ENCODE peak calls at places on chromosomes 4 and X, in ten cellular contexts. One of them, this sample, is unnamed.

GRCh38 chr4:89184407-89184806 is 73.1 kb downstream of the TIGD2 start:
- DNase-seq in upper lobe of left lung: no peak
- DNase-seq in HCT116: no peak
- DNase-seq in breast epithelium: no peak
- DNase-seq in lower leg skin: no peak
- DNase-seq in adrenal gland: no peak
- DNase-seq in body of pancreas: no peak
- DNase-seq in heart left ventricle: no peak
- DNase-seq in transverse colon: no peak
- DNase-seq in GM12878: no peak
- DNase-seq in this sample: no peak

GRCh38 chrX:135384161-135384836 is 37.4 kb upstream of the SMIM10L2A start:
- DNase-seq in upper lobe of left lung: no peak
- DNase-seq in body of pancreas: no peak
- DNase-seq in heart left ventricle: no peak
- DNase-seq in GM12878: no peak
- DNase-seq in adrenal gland: no peak
- DNase-seq in lower leg skin: no peak
- DNase-seq in HCT116: no peak
- DNase-seq in transverse colon: no peak
- DNase-seq in breast epithelium: no peak
- DNase-seq in this sample: no peak

GRCh38 chrX:153766098-153766817 is 2.2 kb downstream of the PLXNB3 start:
- DNase-seq in breast epithelium: no peak
- DNase-seq in adrenal gland: peak
- DNase-seq in transverse colon: peak
- DNase-seq in GM12878: no peak
- DNase-seq in body of pancreas: no peak
- DNase-seq in upper lobe of left lung: peak
- DNase-seq in lower leg skin: no peak
- DNase-seq in heart left ventricle: no peak
- DNase-seq in HCT116: no peak
- DNase-seq in this sample: peak

GRCh38 chrX:68163446-68163845 is 269.8 kb downstream of the OPHN1 start:
- DNase-seq in lower leg skin: no peak
- DNase-seq in breast epithelium: no peak
- DNase-seq in upper lobe of left lung: no peak
- DNase-seq in heart left ventricle: no peak
- DNase-seq in transverse colon: no peak
- DNase-seq in HCT116: no peak
- DNase-seq in adrenal gland: no peak
- DNase-seq in GM12878: no peak
- DNase-seq in body of pancreas: no peak
- DNase-seq in this sample: no peak

GRCh38 chr4:92012899-92013867 is 290.6 kb upstream of the GRID2 start:
- DNase-seq in adrenal gland: no peak
- DNase-seq in body of pancreas: peak
- DNase-seq in transverse colon: peak
- DNase-seq in GM12878: no peak
- DNase-seq in lower leg skin: no peak
- DNase-seq in heart left ventricle: no peak
- DNase-seq in HCT116: no peak
- DNase-seq in upper lobe of left lung: no peak
- DNase-seq in breast epithelium: no peak
- DNase-seq in this sample: no peak

GRCh38 chrX:153781428-153782047 is 697 bp downstream of the SRPK3 start:
- DNase-seq in GM12878: no peak
- DNase-seq in breast epithelium: no peak
- DNase-seq in HCT116: no peak
- DNase-seq in transverse colon: no peak
- DNase-seq in heart left ventricle: no peak
- DNase-seq in adrenal gland: no peak
- DNase-seq in upper lobe of left lung: no peak
- DNase-seq in body of pancreas: no peak
- DNase-seq in lower leg skin: no peak
- DNase-seq in this sample: no peak

GRCh38 chr4:76458829-76459228 is 23.8 kb downstream of the SHROOM3 start:
- DNase-seq in body of pancreas: no peak
- DNase-seq in breast epithelium: no peak
- DNase-seq in adrenal gland: no peak
- DNase-seq in lower leg skin: no peak
- DNase-seq in HCT116: no peak
- DNase-seq in GM12878: no peak
- DNase-seq in transverse colon: no peak
- DNase-seq in upper lobe of left lung: no peak
- DNase-seq in heart left ventricle: no peak
- DNase-seq in this sample: no peak

GRCh38 chr4:118981839-118982381 is 93.3 kb downstream of the SYNPO2 start:
- DNase-seq in breast epithelium: no peak
- DNase-seq in adrenal gland: peak
- DNase-seq in upper lobe of left lung: no peak
- DNase-seq in GM12878: no peak
- DNase-seq in HCT116: peak
- DNase-seq in transverse colon: peak
- DNase-seq in lower leg skin: no peak
- DNase-seq in body of pancreas: peak
- DNase-seq in heart left ventricle: no peak
- DNase-seq in this sample: no peak

GRCh38 chrX:75746891-75747639 is 38.0 kb downstream of the MAGEE2 start:
- DNase-seq in adrenal gland: peak
- DNase-seq in GM12878: no peak
- DNase-seq in body of pancreas: peak
- DNase-seq in transverse colon: peak
- DNase-seq in lower leg skin: no peak
- DNase-seq in breast epithelium: peak
- DNase-seq in HCT116: no peak
- DNase-seq in upper lobe of left lung: peak
- DNase-seq in heart left ventricle: no peak
- DNase-seq in this sample: peak

GRCh38 chr4:29113960-29114359 is 1606.2 kb upstream of the PCDH7 start:
- DNase-seq in upper lobe of left lung: no peak
- DNase-seq in breast epithelium: no peak
- DNase-seq in GM12878: no peak
- DNase-seq in HCT116: no peak
- DNase-seq in lower leg skin: no peak
- DNase-seq in heart left ventricle: no peak
- DNase-seq in transverse colon: no peak
- DNase-seq in adrenal gland: no peak
- DNase-seq in body of pancreas: no peak
- DNase-seq in this sample: no peak

GRCh38 chr4:74283614-74284013 is 24.7 kb upstream of the EPGN start:
- DNase-seq in GM12878: no peak
- DNase-seq in breast epithelium: no peak
- DNase-seq in upper lobe of left lung: no peak
- DNase-seq in body of pancreas: no peak
- DNase-seq in heart left ventricle: no peak
- DNase-seq in adrenal gland: peak
- DNase-seq in transverse colon: no peak
- DNase-seq in lower leg skin: no peak
- DNase-seq in HCT116: peak
- DNase-seq in this sample: no peak

GRCh38 chr4:66575024-66575696 is 904.9 kb upstream of the EPHA5 start:
- DNase-seq in GM12878: no peak
- DNase-seq in breast epithelium: no peak
- DNase-seq in lower leg skin: no peak
- DNase-seq in HCT116: no peak
- DNase-seq in upper lobe of left lung: no peak
- DNase-seq in adrenal gland: peak
- DNase-seq in heart left ventricle: no peak
- DNase-seq in body of pancreas: peak
- DNase-seq in transverse colon: no peak
- DNase-seq in this sample: peak

GRCh38 chr4:47469951-47470350 is 6.4 kb upstream of the COMMD8 start:
- DNase-seq in GM12878: no peak
- DNase-seq in breast epithelium: no peak
- DNase-seq in HCT116: no peak
- DNase-seq in heart left ventricle: no peak
- DNase-seq in adrenal gland: no peak
- DNase-seq in upper lobe of left lung: no peak
- DNase-seq in transverse colon: no peak
- DNase-seq in lower leg skin: no peak
- DNase-seq in body of pancreas: no peak
- DNase-seq in this sample: no peak

DNA sequence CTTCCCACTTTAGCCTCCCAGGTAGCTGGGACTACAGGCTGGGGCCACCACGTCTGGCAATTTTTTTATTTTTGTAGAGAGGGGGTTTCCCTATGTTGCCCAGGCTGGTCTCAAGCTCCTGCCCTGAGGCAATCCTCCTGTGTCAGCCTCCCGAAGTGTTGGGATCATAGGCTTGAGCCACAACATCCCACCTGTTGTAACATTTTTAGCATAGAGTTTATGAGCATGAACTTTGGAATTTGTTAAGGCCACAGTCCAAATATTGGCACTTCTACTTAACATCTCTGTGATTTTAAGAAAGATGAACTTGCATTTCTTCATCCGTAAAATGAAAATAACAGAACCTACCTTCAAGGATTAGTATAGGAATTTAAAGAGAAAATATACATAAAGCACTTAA is 445.6 kb downstream of the IQCM start:
- DNase-seq in lower leg skin: no peak
- DNase-seq in adrenal gland: no peak
- DNase-seq in transverse colon: no peak
- DNase-seq in HCT116: no peak
- DNase-seq in breast epithelium: no peak
- DNase-seq in body of pancreas: no peak
- DNase-seq in GM12878: no peak
- DNase-seq in upper lobe of left lung: no peak
- DNase-seq in heart left ventricle: no peak
- DNase-seq in this sample: no peak
- TF ChIP-seq POLR2A in lower leg skin: no peak
- TF ChIP-seq POLR2A in adrenal gland: no peak
- TF ChIP-seq POLR2A in transverse colon: no peak
- TF ChIP-seq POLR2A in HCT116: no peak
- TF ChIP-seq POLR2A in breast epithelium: no peak
- TF ChIP-seq POLR2A in body of pancreas: no peak
- TF ChIP-seq POLR2A in GM12878: no peak
- TF ChIP-seq POLR2A in upper lobe of left lung: no peak
- TF ChIP-seq POLR2A in heart left ventricle: no peak
- TF ChIP-seq POLR2A in this sample: no peak

GRCh38 chr4:3148926-3149325 is 74.4 kb downstream of the HTT start:
- DNase-seq in HCT116: no peak
- DNase-seq in upper lobe of left lung: no peak
- DNase-seq in breast epithelium: no peak
- DNase-seq in adrenal gland: no peak
- DNase-seq in GM12878: no peak
- DNase-seq in heart left ventricle: no peak
- DNase-seq in lower leg skin: no peak
- DNase-seq in transverse colon: no peak
- DNase-seq in body of pancreas: no peak
- DNase-seq in this sample: no peak

DNA sequence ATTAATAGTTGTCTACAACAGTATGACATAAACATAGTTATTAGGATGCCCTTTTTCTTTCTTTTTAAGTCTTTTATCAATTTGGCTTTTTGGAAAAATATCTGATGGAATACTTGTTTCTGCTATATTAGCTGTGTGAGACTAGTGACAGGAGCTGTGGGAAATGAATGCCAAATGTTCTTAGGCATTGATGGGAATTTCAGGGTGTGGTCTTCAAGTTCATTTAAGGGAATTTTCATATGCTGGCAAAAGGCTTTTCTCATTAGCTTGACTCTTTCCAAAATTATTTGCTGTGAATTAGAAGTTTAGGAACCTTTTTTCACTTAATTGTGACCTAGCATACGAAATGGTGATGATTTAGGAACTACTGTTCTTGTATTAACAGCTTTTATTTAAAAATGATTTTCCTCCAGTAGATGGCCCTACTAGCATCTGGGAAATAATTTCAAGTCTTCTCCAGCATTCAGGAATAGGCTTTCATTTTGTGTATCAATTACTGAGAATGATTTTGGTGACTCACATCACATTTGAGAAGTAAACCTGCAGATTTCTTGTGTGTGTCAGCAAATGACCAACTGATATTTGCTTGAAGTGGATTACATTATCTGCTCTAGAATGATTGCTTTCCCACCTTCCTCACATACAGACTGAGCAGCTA is 70.9 kb downstream of the HTT start:
- DNase-seq in lower leg skin: no peak
- DNase-seq in heart left ventricle: no peak
- DNase-seq in breast epithelium: no peak
- DNase-seq in body of pancreas: no peak
- DNase-seq in upper lobe of left lung: no peak
- DNase-seq in adrenal gland: no peak
- DNase-seq in HCT116: no peak
- DNase-seq in transverse colon: no peak
- DNase-seq in GM12878: no peak
- DNase-seq in this sample: no peak
- TF ChIP-seq CTCF in lower leg skin: no peak
- TF ChIP-seq CTCF in heart left ventricle: no peak
- TF ChIP-seq CTCF in breast epithelium: no peak
- TF ChIP-seq CTCF in body of pancreas: peak
- TF ChIP-seq CTCF in upper lobe of left lung: no peak
- TF ChIP-seq CTCF in adrenal gland: peak
- TF ChIP-seq CTCF in HCT116: peak
- TF ChIP-seq CTCF in transverse colon: no peak
- TF ChIP-seq CTCF in GM12878: no peak
- TF ChIP-seq CTCF in this sample: no peak

GRCh38 chrX:40153335-40154221 is 55.8 kb upstream of the BCOR start:
- DNase-seq in HCT116: no peak
- DNase-seq in breast epithelium: no peak
- DNase-seq in transverse colon: peak
- DNase-seq in GM12878: no peak
- DNase-seq in lower leg skin: no peak
- DNase-seq in adrenal gland: peak
- DNase-seq in heart left ventricle: peak
- DNase-seq in body of pancreas: peak
- DNase-seq in upper lobe of left lung: peak
- DNase-seq in this sample: peak
- TF ChIP-seq POLR2A in HCT116: no peak
- TF ChIP-seq POLR2A in breast epithelium: no peak
- TF ChIP-seq POLR2A in transverse colon: no peak
- TF ChIP-seq POLR2A in GM12878: no peak
- TF ChIP-seq POLR2A in lower leg skin: no peak
- TF ChIP-seq POLR2A in adrenal gland: no peak
- TF ChIP-seq POLR2A in heart left ventricle: no peak
- TF ChIP-seq POLR2A in body of pancreas: peak
- TF ChIP-seq POLR2A in upper lobe of left lung: no peak
- TF ChIP-seq POLR2A in this sample: no peak

DNA sequence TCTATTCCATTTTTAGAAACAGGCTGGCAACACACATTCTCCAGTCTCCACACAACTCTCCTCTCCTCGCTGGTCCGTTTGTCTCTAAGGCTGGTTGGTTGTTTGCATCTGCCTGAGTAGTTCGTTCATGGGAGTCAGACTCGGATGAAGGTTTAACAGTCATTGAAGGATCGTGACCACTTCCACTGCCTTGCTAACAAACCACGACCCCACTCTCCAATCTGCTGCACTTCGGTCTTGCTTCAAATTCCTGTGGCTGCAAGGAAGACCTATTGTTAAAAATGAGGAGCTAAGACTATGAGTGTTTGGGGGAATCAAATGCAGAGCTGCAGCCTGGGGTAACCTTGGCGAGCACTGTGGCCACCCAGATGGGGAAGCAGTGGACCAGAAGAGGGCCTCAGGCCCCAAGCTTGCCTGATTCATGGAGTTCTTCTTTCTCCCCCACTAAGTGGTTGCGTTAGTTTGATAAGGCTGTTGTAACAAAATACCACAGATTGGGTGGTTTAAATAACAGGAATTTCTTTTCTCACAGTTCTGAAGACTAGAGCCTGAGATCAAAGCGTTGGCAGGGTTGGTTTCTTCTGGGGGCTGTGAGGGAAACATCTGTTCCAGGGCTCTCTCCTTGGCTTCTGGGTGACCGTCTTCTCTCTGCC is 105.6 kb upstream of the GATB start:
- DNase-seq in HCT116: no peak
- DNase-seq in body of pancreas: no peak
- DNase-seq in adrenal gland: no peak
- DNase-seq in breast epithelium: no peak
- DNase-seq in heart left ventricle: no peak
- DNase-seq in transverse colon: no peak
- DNase-seq in GM12878: no peak
- DNase-seq in upper lobe of left lung: no peak
- DNase-seq in lower leg skin: no peak
- DNase-seq in this sample: no peak
- TF ChIP-seq CTCF in HCT116: no peak
- TF ChIP-seq CTCF in body of pancreas: no peak
- TF ChIP-seq CTCF in adrenal gland: no peak
- TF ChIP-seq CTCF in breast epithelium: no peak
- TF ChIP-seq CTCF in heart left ventricle: no peak
- TF ChIP-seq CTCF in transverse colon: no peak
- TF ChIP-seq CTCF in GM12878: no peak
- TF ChIP-seq CTCF in upper lobe of left lung: no peak
- TF ChIP-seq CTCF in lower leg skin: no peak
- TF ChIP-seq CTCF in this sample: no peak